ENCODE peak calls at places on chromosomes 5 and 9, in ten cellular contexts. H, Z, O, I, U, K, A, P, X and Q are unnamed samples.

GRCh38 chr9:27499481-27499880 is 24.6 kb upstream of the IFNK start:
- DNase-seq in U (no peak), A (no peak), K (no peak), P (no peak), O (no peak), X (no peak), I (no peak), Z (no peak), H (no peak), Q (no peak)

GRCh38 chr5:102152906-102153787 is 142.9 kb downstream of the SLCO4C1 start:
- DNase-seq in O (no peak), U (no peak), H (peak), Z (no peak), X (no peak), A (no peak), I (peak), P (peak), K (no peak), Q (peak)

GRCh38 chr5:154365823-154366222 is 80.0 kb upstream of the SAP30L start:
- DNase-seq in X (no peak), A (no peak), P (no peak), K (peak), U (no peak), I (no peak), Z (no peak), H (no peak), O (no peak), Q (no peak)

GRCh38 chr9:132556701-132557100 is 25.7 kb upstream of the BARHL1 start:
- DNase-seq in I (no peak), A (no peak), K (no peak), Z (no peak), P (no peak), U (no peak), H (no peak), O (no peak), X (no peak), Q (no peak)

GRCh38 chr5:107359033-107359915 is 311.5 kb downstream of the EFNA5 start:
- DNase-seq in P (no peak), A (no peak), Z (no peak), U (no peak), X (no peak), I (no peak), O (no peak), K (peak), H (no peak), Q (no peak)

GRCh38 chr5:56496581-56497063 is 263.5 kb upstream of the ANKRD55 start:
- DNase-seq in H (no peak), A (no peak), Z (no peak), I (peak), K (no peak), O (no peak), X (no peak), U (no peak), P (peak), Q (peak)

GRCh38 chr9:84349706-84350105 is 9.1 kb upstream of the SLC28A3 start:
- DNase-seq in H (no peak), A (no peak), P (no peak), K (no peak), Z (no peak), X (no peak), O (no peak), I (no peak), U (no peak), Q (no peak)

GRCh38 chr5:159030357-159030756 is 69.4 kb downstream of the EBF1 start:
- DNase-seq in P (no peak), A (no peak), U (no peak), O (no peak), K (no peak), Z (no peak), I (no peak), H (no peak), X (no peak), Q (no peak)

GRCh38 chr5:136123236-136123768 is 9.3 kb upstream of the SMAD5 start:
- DNase-seq in Z (no peak), I (no peak), X (no peak), K (peak), H (no peak), A (no peak), U (no peak), P (no peak), O (no peak), Q (no peak)